ENCODE peak calls at places on chromosomes 11 and 22, in six cellular contexts. One of them, this sample, is unnamed.

GRCh38 chr22:48870436-48870835 is 957.2 kb downstream of the BRD1 start:
- DNase-seq in trophoblast cell: no peak
- DNase-seq in mesenchymal stem cell: no peak
- DNase-seq in H1: no peak
- DNase-seq in IMR-90: no peak
- DNase-seq in H9: no peak
- DNase-seq in this sample: no peak

GRCh38 chr22:23395476-23396361 is 184.4 kb downstream of the IGLL1 start:
- DNase-seq in trophoblast cell: no peak
- DNase-seq in H9: no peak
- DNase-seq in IMR-90: no peak
- DNase-seq in H1: no peak
- DNase-seq in mesenchymal stem cell: no peak
- DNase-seq in this sample: no peak

GRCh38 chr11:93208663-93209270 is 11.0 kb upstream of the SLC36A4 start:
- DNase-seq in mesenchymal stem cell: no peak
- DNase-seq in trophoblast cell: no peak
- DNase-seq in IMR-90: no peak
- DNase-seq in H1: no peak
- DNase-seq in H9: no peak
- DNase-seq in this sample: no peak

GRCh38 chr11:123973816-123974215 is 3.8 kb downstream of the OR10S1 start:
- DNase-seq in H1: no peak
- DNase-seq in mesenchymal stem cell: peak; percentile 5
- DNase-seq in IMR-90: peak; percentile 4
- DNase-seq in H9: no peak
- DNase-seq in trophoblast cell: no peak
- DNase-seq in this sample: no peak

GRCh38 chr22:31923761-31924160 is 20.6 kb upstream of the YWHAH start:
- DNase-seq in trophoblast cell: no peak
- DNase-seq in IMR-90: no peak
- DNase-seq in H1: no peak
- DNase-seq in H9: no peak
- DNase-seq in mesenchymal stem cell: no peak
- DNase-seq in this sample: no peak

GRCh38 chr11:122069946-122070345 is 46.1 kb downstream of the BLID start:
- DNase-seq in H1: no peak
- DNase-seq in trophoblast cell: peak; percentile 79
- DNase-seq in IMR-90: peak; percentile 91
- DNase-seq in H9: peak; percentile 40
- DNase-seq in mesenchymal stem cell: peak; percentile 94
- DNase-seq in this sample: peak; percentile 83

GRCh38 chr11:111718436-111719325 is 47.5 kb downstream of the PPP2R1B start:
- DNase-seq in H1: no peak
- DNase-seq in mesenchymal stem cell: peak; percentile 86
- DNase-seq in H9: no peak
- DNase-seq in IMR-90: peak; percentile 91
- DNase-seq in trophoblast cell: no peak
- DNase-seq in this sample: no peak

GRCh38 chr11:104620991-104621390 is 277.3 kb downstream of the CASP12 start:
- DNase-seq in H9: no peak
- DNase-seq in IMR-90: no peak
- DNase-seq in trophoblast cell: no peak
- DNase-seq in mesenchymal stem cell: no peak
- DNase-seq in H1: no peak
- DNase-seq in this sample: no peak

GRCh38 chr11:92981508-92982043 is 12.1 kb downstream of the MTNR1B start:
- DNase-seq in H9: no peak
- DNase-seq in H1: no peak
- DNase-seq in mesenchymal stem cell: no peak
- DNase-seq in IMR-90: no peak
- DNase-seq in trophoblast cell: no peak
- DNase-seq in this sample: no peak

DNA sequence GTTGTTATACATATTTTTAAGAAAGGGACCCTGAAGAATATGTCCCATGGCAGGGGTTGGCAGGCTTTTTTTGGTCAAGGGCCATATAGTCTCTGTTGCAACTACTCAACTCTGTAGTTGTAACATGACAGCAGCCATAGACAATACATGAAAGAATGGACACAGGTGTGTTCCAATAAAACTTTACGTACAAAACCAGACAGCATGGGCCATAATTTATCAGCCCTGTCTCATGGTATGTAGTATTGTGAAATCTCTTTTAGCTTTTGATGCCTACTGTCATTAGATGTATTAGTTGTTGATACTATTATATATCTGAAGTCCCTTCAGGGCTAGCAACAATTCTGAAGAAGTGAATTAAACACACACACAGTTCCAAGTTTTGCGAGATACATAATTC is 2.6 kb downstream of the ZBED5 start:
- DNase-seq in H9: no peak
- DNase-seq in mesenchymal stem cell: no peak
- DNase-seq in trophoblast cell: no peak
- DNase-seq in H1: no peak
- DNase-seq in IMR-90: no peak
- DNase-seq in this sample: no peak
- H3K14ac ChIP-seq in H9: no peak overlapping the region
- H3K14ac ChIP-seq in mesenchymal stem cell: no peak overlapping the region
- H3K14ac ChIP-seq in trophoblast cell: no peak overlapping the region
- H3K14ac ChIP-seq in H1: no peak overlapping the region
- H3K14ac ChIP-seq in IMR-90: no peak overlapping the region
- H3K14ac ChIP-seq in this sample: no peak overlapping the region

GRCh38 chr11:119363081-119363861 is 16.8 kb upstream of the MFRP start:
- DNase-seq in H1: no peak
- DNase-seq in trophoblast cell: no peak
- DNase-seq in H9: no peak
- DNase-seq in IMR-90: no peak
- DNase-seq in mesenchymal stem cell: no peak
- DNase-seq in this sample: no peak
- H3K4me1 ChIP-seq in H1: peaks cover 21% of the 10 kb centered on the region
- H3K4me1 ChIP-seq in trophoblast cell: peaks cover 36% of the 10 kb centered on the region
- H3K4me1 ChIP-seq in H9: peaks cover 7% of the 10 kb centered on the region
- H3K4me1 ChIP-seq in IMR-90: peaks cover 27% of the 10 kb centered on the region
- H3K4me1 ChIP-seq in mesenchymal stem cell: peaks cover 25% of the 10 kb centered on the region
- H3K4me1 ChIP-seq in this sample: peaks cover 15% of the 10 kb centered on the region

GRCh38 chr11:74948898-74949747 is at the start of the genes SPCS2 and XRRA1:
- DNase-seq in H1: peak; percentile 95
- DNase-seq in trophoblast cell: peak; percentile 100
- DNase-seq in IMR-90: peak; percentile 99
- DNase-seq in mesenchymal stem cell: peak; percentile 98
- DNase-seq in H9: peak; percentile 99
- DNase-seq in this sample: peak; percentile 94
- H2BK5ac ChIP-seq in H1: peak within 1 kb of the TSS; percentile 92
- H2BK5ac ChIP-seq in trophoblast cell: peak within 1 kb of the TSS; percentile 42
- H2BK5ac ChIP-seq in IMR-90: peak within 1 kb of the TSS; percentile 64
- H2BK5ac ChIP-seq in mesenchymal stem cell: peak within 1 kb of the TSS; percentile 68
- H2BK5ac ChIP-seq in H9: no peak within 1 kb of the TSS
- H2BK5ac ChIP-seq in this sample: peak within 1 kb of the TSS; percentile 19

GRCh38 chr22:47102648-47103047 is 340.2 kb downstream of the TBC1D22A start:
- DNase-seq in H9: peak; percentile 74
- DNase-seq in mesenchymal stem cell: peak; percentile 36
- DNase-seq in IMR-90: peak; percentile 12
- DNase-seq in H1: peak; percentile 46
- DNase-seq in trophoblast cell: peak; percentile 79
- DNase-seq in this sample: no peak
- H3K14ac ChIP-seq in H9: peak overlapping the region; percentile 21
- H3K14ac ChIP-seq in mesenchymal stem cell: no peak overlapping the region
- H3K14ac ChIP-seq in IMR-90: no peak overlapping the region
- H3K14ac ChIP-seq in H1: no peak overlapping the region
- H3K14ac ChIP-seq in trophoblast cell: peak overlapping the region; percentile 16
- H3K14ac ChIP-seq in this sample: no peak overlapping the region

GRCh38 chr22:39299829-39300178 is 19.6 kb downstream of the RPL3 start:
- DNase-seq in trophoblast cell: no peak
- DNase-seq in H1: no peak
- DNase-seq in H9: no peak
- DNase-seq in IMR-90: no peak
- DNase-seq in mesenchymal stem cell: peak; percentile 56
- DNase-seq in this sample: no peak
- H3K4me1 ChIP-seq in trophoblast cell: peaks cover 51% of the 10 kb centered on the region
- H3K4me1 ChIP-seq in H1: peaks cover 5% of the 10 kb centered on the region
- H3K4me1 ChIP-seq in H9: no peaks in the 10 kb centered on the region
- H3K4me1 ChIP-seq in IMR-90: peaks cover 13% of the 10 kb centered on the region
- H3K4me1 ChIP-seq in mesenchymal stem cell: peaks cover 41% of the 10 kb centered on the region
- H3K4me1 ChIP-seq in this sample: peaks cover 20% of the 10 kb centered on the region

GRCh38 chr22:20953668-20954500 is 13.2 kb upstream of the AIFM3 start:
- DNase-seq in trophoblast cell: peak; percentile 89
- DNase-seq in IMR-90: peak; percentile 47
- DNase-seq in mesenchymal stem cell: peak; percentile 32
- DNase-seq in H1: no peak
- DNase-seq in H9: no peak
- DNase-seq in this sample: no peak
- H2BK5ac ChIP-seq in trophoblast cell: peak overlapping the region; percentile 23
- H2BK5ac ChIP-seq in IMR-90: no peak overlapping the region
- H2BK5ac ChIP-seq in mesenchymal stem cell: no peak overlapping the region
- H2BK5ac ChIP-seq in H1: no peak overlapping the region
- H2BK5ac ChIP-seq in H9: no peak overlapping the region
- H2BK5ac ChIP-seq in this sample: no peak overlapping the region

GRCh38 chr11:101446238-101446637 is 137.6 kb downstream of the TRPC6 start:
- DNase-seq in trophoblast cell: no peak
- DNase-seq in IMR-90: peak; percentile 56
- DNase-seq in mesenchymal stem cell: no peak
- DNase-seq in H9: no peak
- DNase-seq in H1: no peak
- DNase-seq in this sample: no peak

GRCh38 chr11:101446726-101447125 is 137.1 kb downstream of the TRPC6 start:
- DNase-seq in H9: no peak
- DNase-seq in H1: no peak
- DNase-seq in IMR-90: peak; percentile 41
- DNase-seq in trophoblast cell: no peak
- DNase-seq in mesenchymal stem cell: no peak
- DNase-seq in this sample: no peak

GRCh38 chr11:101444851-101445250 is 139.0 kb downstream of the TRPC6 start:
- DNase-seq in H1: no peak
- DNase-seq in H9: no peak
- DNase-seq in mesenchymal stem cell: no peak
- DNase-seq in trophoblast cell: no peak
- DNase-seq in IMR-90: no peak
- DNase-seq in this sample: no peak

GRCh38 chr11:101444164-101444563 is 139.6 kb downstream of the TRPC6 start:
- DNase-seq in IMR-90: no peak
- DNase-seq in mesenchymal stem cell: no peak
- DNase-seq in trophoblast cell: no peak
- DNase-seq in H1: no peak
- DNase-seq in H9: no peak
- DNase-seq in this sample: no peak

GRCh38 chr11:101445761-101446160 is 138.0 kb downstream of the TRPC6 start:
- DNase-seq in H9: no peak
- DNase-seq in trophoblast cell: no peak
- DNase-seq in H1: no peak
- DNase-seq in mesenchymal stem cell: no peak
- DNase-seq in IMR-90: no peak
- DNase-seq in this sample: no peak
- H3K14ac ChIP-seq in H9: no peak overlapping the region
- H3K14ac ChIP-seq in trophoblast cell: no peak overlapping the region
- H3K14ac ChIP-seq in H1: no peak overlapping the region
- H3K14ac ChIP-seq in mesenchymal stem cell: no peak overlapping the region
- H3K14ac ChIP-seq in IMR-90: peak overlapping the region; percentile 11
- H3K14ac ChIP-seq in this sample: no peak overlapping the region

This sample was measured in neuronal stem cell.